ENCODE peak calls at places on chromosomes 11 and 22, in seven cellular contexts. A is HCT116, E is K562, V is HepG2, S is H1, H is SK-N-SH, D is GM12878. T is an unnamed sample.

GRCh38 chr22:35600466-35600865 is 16.7 kb downstream of the MB start:
- DNase-seq in A (no peak), E (no peak), V (no peak), S (no peak), H (no peak), D (no peak), T (no peak)

GRCh38 chr11:8006349-8006977 is 19.3 kb downstream of the EIF3F start:
- DNase-seq in A (peak; percentile 54), E (peak; percentile 66), V (peak; percentile 63), S (no peak), H (peak; percentile 77), D (peak; percentile 7), T (peak; percentile 52)

GRCh38 chr22:32680277-32680676 is 121.2 kb upstream of the TIMP3 start:
- DNase-seq in A (no peak), E (no peak), V (peak; percentile 59), S (no peak), H (no peak), D (no peak), T (peak; percentile 10)

GRCh38 chr11:119421941-119422504 is 949 bp downstream of the THY1 start:
- DNase-seq in A (no peak), E (no peak), V (no peak), S (no peak), H (peak; percentile 79), D (no peak), T (no peak)

GRCh38 chr11:99911116-99911515 is 776.0 kb upstream of the ARHGAP42 start:
- DNase-seq in A (no peak), E (no peak), V (no peak), S (no peak), H (no peak), D (no peak), T (no peak)

GRCh38 chr22:31508536-31508935 is 12.2 kb downstream of the SFI1 start:
- DNase-seq in A (no peak), E (no peak), V (no peak), S (no peak), H (no peak), D (no peak), T (no peak)

GRCh38 chr11:118229274-118229847 is 4.5 kb upstream of the JAML start:
- DNase-seq in A (no peak), E (no peak), V (no peak), S (no peak), H (no peak), D (no peak), T (no peak)

GRCh38 chr11:94837317-94837716 is 69.2 kb downstream of the AMOTL1 start:
- DNase-seq in A (no peak), E (no peak), V (no peak), S (no peak), H (no peak), D (no peak), T (no peak)

GRCh38 chr11:112613051-112613972 is 347.9 kb upstream of the NCAM1 start:
- DNase-seq in A (peak; percentile 62), E (no peak), V (peak; percentile 23), S (no peak), H (peak; percentile 74), D (no peak), T (no peak)

GRCh38 chr11:61116426-61117214 is 14.3 kb downstream of the CD5 start:
- DNase-seq in A (no peak), E (no peak), V (no peak), S (no peak), H (no peak), D (no peak), T (no peak)

GRCh38 chr11:69173925-69174591 is 18.3 kb downstream of the SMIM38 start:
- DNase-seq in A (no peak), E (no peak), V (peak; percentile 46), S (no peak), H (no peak), D (no peak), T (no peak)

GRCh38 chr22:29226246-29226981 is 20.7 kb downstream of the EMID1 start:
- DNase-seq in A (no peak), E (no peak), V (no peak), S (no peak), H (peak; percentile 19), D (no peak), T (no peak)

GRCh38 chr11:65353900-65354264 is 669 bp upstream of the TIGD3 start:
- DNase-seq in A (no peak), E (no peak), V (no peak), S (no peak), H (no peak), D (no peak), T (no peak)

GRCh38 chr11:22371188-22371587 is 33.0 kb downstream of the SLC17A6 start:
- DNase-seq in A (no peak), E (no peak), V (no peak), S (no peak), H (no peak), D (no peak), T (no peak)

GRCh38 chr11:122796128-122796717 is 42.1 kb upstream of the CRTAM start:
- DNase-seq in A (no peak), E (peak; percentile 66), V (peak; percentile 9), S (no peak), H (peak; percentile 43), D (no peak), T (no peak)

GRCh38 chr11:48012051-48012391 is 31.7 kb downstream of the PTPRJ start:
- DNase-seq in A (no peak), E (no peak), V (no peak), S (no peak), H (no peak), D (no peak), T (no peak)

GRCh38 chr11:36508743-36509142 is 1.3 kb downstream of the TRAF6 start:
- DNase-seq in A (no peak), E (no peak), V (no peak), S (no peak), H (peak; percentile 12), D (no peak), T (no peak)

GRCh38 chr22:47965066-47965465 is 1202.6 kb downstream of the TBC1D22A start:
- DNase-seq in A (no peak), E (no peak), V (no peak), S (no peak), H (no peak), D (no peak), T (no peak)

GRCh38 chr11:12170984-12171383 is 60.6 kb downstream of the MICAL2 start:
- DNase-seq in A (no peak), E (no peak), V (no peak), S (no peak), H (no peak), D (no peak), T (no peak)

GRCh38 chr11:73396985-73397384 is 20.8 kb downstream of the RELT start:
- DNase-seq in A (no peak), E (no peak), V (no peak), S (no peak), H (no peak), D (no peak), T (no peak)

GRCh38 chr22:34135749-34136148 is 215.5 kb upstream of the LARGE1 start:
- DNase-seq in A (no peak), E (no peak), V (no peak), S (no peak), H (no peak), D (no peak), T (no peak)

GRCh38 chr22:43749473-43749872 is 62.6 kb downstream of the EFCAB6 start:
- DNase-seq in A (no peak), E (no peak), V (no peak), S (no peak), H (no peak), D (no peak), T (no peak)

GRCh38 chr11:66232769-66233168 is 35.7 kb upstream of the RAB1B start:
- DNase-seq in A (no peak), E (no peak), V (no peak), S (no peak), H (no peak), D (no peak), T (no peak)

GRCh38 chr11:72278911-72279310 is 34.9 kb upstream of the PHOX2A start:
- DNase-seq in A (peak; percentile 4), E (no peak), V (no peak), S (no peak), H (no peak), D (no peak), T (no peak)

GRCh38 chr22:42682113-42682851 is 33.1 kb upstream of the CYB5R3 start:
- DNase-seq in A (no peak), E (no peak), V (no peak), S (no peak), H (no peak), D (no peak), T (peak; percentile 65)

GRCh38 chr11:420054-420910 is 5.5 kb upstream of the SIGIRR start:
- DNase-seq in A (no peak), E (no peak), V (no peak), S (no peak), H (no peak), D (no peak), T (no peak)
- TF ChIP-seq JUND in A (no peak), E (no peak), V (no peak), S (no peak), H (no peak), D (no peak), T (no peak)

DNA sequence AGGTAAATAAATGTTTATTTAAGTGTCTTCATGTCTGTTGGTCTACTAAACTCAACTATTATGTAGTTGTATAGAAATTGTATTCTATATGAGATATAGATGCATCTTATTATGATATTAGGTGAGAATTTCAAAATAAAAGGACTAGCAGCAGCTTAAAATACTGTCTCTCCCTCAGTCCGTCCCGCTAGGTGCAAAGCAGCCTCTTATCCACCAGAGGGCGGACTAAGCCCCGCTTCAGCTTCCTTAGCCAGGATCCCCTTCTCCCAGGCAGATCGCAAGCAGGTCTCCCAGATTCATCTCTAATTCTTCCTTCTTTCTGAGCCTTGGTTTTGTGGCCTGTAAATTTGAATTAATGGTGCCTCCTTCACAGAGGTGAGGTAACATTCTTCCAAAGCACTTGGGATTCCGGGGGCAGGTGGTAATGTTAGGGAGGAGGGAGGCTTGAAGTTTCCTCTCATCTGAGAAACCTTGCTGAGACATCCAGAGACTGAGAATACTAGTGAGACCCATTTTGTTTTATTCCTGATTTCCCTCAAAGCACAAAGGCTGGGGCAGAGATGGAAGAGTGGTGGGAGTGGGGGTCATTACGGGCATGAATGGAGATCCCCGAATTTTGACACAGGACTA is 13.5 kb upstream of the INSC start:
- DNase-seq in A (peak; percentile 57), E (peak; percentile 61), V (peak; percentile 39), S (peak; percentile 21), H (peak; percentile 73), D (no peak), T (peak; percentile 31)
- TF ChIP-seq JUND in A (no peak), E (no peak), V (no peak), S (no peak), H (no peak), D (no peak), T (no peak)

GRCh38 chr11:58030653-58031052 is at the start of gene OR6Q1:
- DNase-seq in A (no peak), E (no peak), V (no peak), S (no peak), H (no peak), D (no peak), T (no peak)
- TF ChIP-seq JUND in A (no peak), E (no peak), V (no peak), S (no peak), H (no peak), D (no peak), T (no peak)

DNA sequence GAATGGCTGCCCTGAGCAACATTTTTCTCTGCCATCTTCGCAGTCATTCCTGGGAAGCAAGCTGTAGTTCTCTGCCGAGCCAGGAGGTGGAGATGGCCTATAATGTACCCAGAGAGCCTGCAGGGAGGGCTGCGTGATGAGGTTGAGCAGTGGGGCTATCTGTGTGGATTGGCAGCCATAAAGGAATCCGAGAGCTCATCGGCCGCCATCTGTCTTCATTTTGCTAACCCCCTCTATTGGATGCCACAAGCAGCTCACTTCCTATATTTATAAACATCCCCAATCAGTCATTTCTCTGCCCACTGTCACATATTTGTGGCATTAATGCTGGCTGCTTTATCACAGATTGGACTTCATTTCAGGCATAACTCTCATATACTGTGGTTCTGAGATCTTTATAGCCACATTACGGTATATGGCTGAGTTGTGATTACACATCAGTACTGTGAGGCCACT is 209.5 kb downstream of the NTM start:
- DNase-seq in A (no peak), E (peak; percentile 32), V (peak; percentile 7), S (no peak), H (peak; percentile 61), D (no peak), T (peak; percentile 35)
- TF ChIP-seq JUND in A (no peak), E (no peak), V (no peak), S (no peak), H (no peak), D (no peak), T (no peak)